ENCODE peak calls at places on chromosomes 2 and 18, in five cellular contexts. B is epithelial cell of esophagus, E is activated T-cell treated with anti-CD3 and anti-CD28 coated beads for 1 hour, O is tibial artery, L is AG08396. X is an unnamed sample.

GRCh38 chr2:29495068-29495467 is 379.9 kb downstream of the CLIP4 start:
- DNase-seq in L (no peak), O (no peak), B (no peak), E (no peak), X (no peak)

GRCh38 chr2:48343571-48344440 is 186.1 kb upstream of the STON1 start:
- DNase-seq in E (no peak), O (no peak), B (peak; percentile 77), L (peak; percentile 58), X (peak; percentile 55)

GRCh38 chr2:228658998-228659397 is 477.5 kb upstream of the SPHKAP start:
- DNase-seq in E (no peak), O (no peak), L (peak; percentile 24), B (peak; percentile 9), X (peak; percentile 11)

GRCh38 chr2:16283071-16283850 is 342.9 kb downstream of the MYCN start:
- DNase-seq in L (no peak), B (no peak), O (no peak), E (no peak), X (no peak)

GRCh38 chr2:223618172-223619035 is 16.2 kb upstream of the SCG2 start:
- DNase-seq in B (no peak), E (no peak), L (no peak), O (no peak), X (no peak)

GRCh38 chr18:70469916-70470315 is 181.1 kb downstream of the SOCS6 start:
- DNase-seq in E (no peak), O (no peak), L (no peak), B (no peak), X (peak; percentile 3)

GRCh38 chr18:23933407-23933806 is 81.1 kb upstream of the TTC39C start:
- DNase-seq in O (no peak), E (no peak), L (no peak), B (no peak), X (no peak)

GRCh38 chr2:24121469-24121868 is 1.7 kb downstream of the PFN4 start:
- DNase-seq in E (no peak), O (no peak), L (no peak), B (no peak), X (no peak)

GRCh38 chr2:239222346-239223028 is 178.3 kb downstream of the HDAC4 start:
- DNase-seq in L (no peak), E (no peak), O (no peak), B (no peak), X (no peak)

GRCh38 chr2:116510117-116510671 is 1304.3 kb upstream of the DDX18 start:
- DNase-seq in O (no peak), B (peak; percentile 30), E (no peak), L (no peak), X (peak; percentile 20)

GRCh38 chr2:241802421-241802749 is 6.6 kb upstream of the NEU4 start:
- DNase-seq in O (peak; percentile 13), L (no peak), B (no peak), E (no peak), X (no peak)